ENCODE peak calls at places on chromosomes 7 and 10, in seven cellular contexts. One of them, this sample, is unnamed.

GRCh38 chr7:36565792-36566356 is 158.4 kb downstream of the AOAH start:
- DNase-seq in keratinocyte: no peak
- DNase-seq in heart right ventricle: no peak
- DNase-seq in Peyer's patch: no peak
- DNase-seq in CD8-positive, alpha-beta memory T cell: no peak
- DNase-seq in Panc1: no peak
- DNase-seq in SJSA1: no peak
- DNase-seq in this sample: no peak

GRCh38 chr10:98363188-98363587 is 51.8 kb downstream of the PYROXD2 start:
- DNase-seq in keratinocyte: no peak
- DNase-seq in heart right ventricle: no peak
- DNase-seq in Peyer's patch: no peak
- DNase-seq in CD8-positive, alpha-beta memory T cell: no peak
- DNase-seq in Panc1: no peak
- DNase-seq in SJSA1: no peak
- DNase-seq in this sample: no peak

GRCh38 chr10:28838908-28839307 is 161.6 kb downstream of the BAMBI start:
- DNase-seq in keratinocyte: no peak
- DNase-seq in heart right ventricle: no peak
- DNase-seq in Peyer's patch: peak; percentile 50
- DNase-seq in CD8-positive, alpha-beta memory T cell: no peak
- DNase-seq in Panc1: no peak
- DNase-seq in SJSA1: peak; percentile 33
- DNase-seq in this sample: no peak

GRCh38 chr7:147412782-147413186 is 1177.8 kb upstream of the C7orf33 start:
- DNase-seq in keratinocyte: no peak
- DNase-seq in heart right ventricle: no peak
- DNase-seq in Peyer's patch: no peak
- DNase-seq in CD8-positive, alpha-beta memory T cell: no peak
- DNase-seq in Panc1: peak; percentile 28
- DNase-seq in SJSA1: peak; percentile 43
- DNase-seq in this sample: peak; percentile 42

GRCh38 chr7:51593638-51594037 is 277.0 kb upstream of the COBL start:
- DNase-seq in keratinocyte: no peak
- DNase-seq in heart right ventricle: no peak
- DNase-seq in Peyer's patch: no peak
- DNase-seq in CD8-positive, alpha-beta memory T cell: no peak
- DNase-seq in Panc1: no peak
- DNase-seq in SJSA1: no peak
- DNase-seq in this sample: no peak

GRCh38 chr10:124530215-124530665 is 68.6 kb downstream of the LHPP start:
- DNase-seq in keratinocyte: peak; percentile 53
- DNase-seq in heart right ventricle: peak; percentile 90
- DNase-seq in Peyer's patch: peak; percentile 95
- DNase-seq in CD8-positive, alpha-beta memory T cell: peak; percentile 89
- DNase-seq in Panc1: no peak
- DNase-seq in SJSA1: peak; percentile 84
- DNase-seq in this sample: peak; percentile 9

GRCh38 chr7:158737064-158737695 is 32.6 kb upstream of the NCAPG2 start:
- DNase-seq in keratinocyte: no peak
- DNase-seq in heart right ventricle: no peak
- DNase-seq in Peyer's patch: no peak
- DNase-seq in CD8-positive, alpha-beta memory T cell: no peak
- DNase-seq in Panc1: no peak
- DNase-seq in SJSA1: peak; percentile 21
- DNase-seq in this sample: no peak

GRCh38 chr10:130044067-130045061 is 66.3 kb downstream of the C10orf143 start:
- DNase-seq in keratinocyte: no peak
- DNase-seq in heart right ventricle: no peak
- DNase-seq in Peyer's patch: peak; percentile 27
- DNase-seq in CD8-positive, alpha-beta memory T cell: no peak
- DNase-seq in Panc1: no peak
- DNase-seq in SJSA1: no peak
- DNase-seq in this sample: no peak

GRCh38 chr10:78372806-78373205 is 339.1 kb downstream of the RPS24 start:
- DNase-seq in keratinocyte: no peak
- DNase-seq in heart right ventricle: no peak
- DNase-seq in Peyer's patch: no peak
- DNase-seq in CD8-positive, alpha-beta memory T cell: no peak
- DNase-seq in Panc1: no peak
- DNase-seq in SJSA1: no peak
- DNase-seq in this sample: no peak

GRCh38 chr7:144414815-144415214 is 11.3 kb upstream of the NOBOX start:
- DNase-seq in keratinocyte: no peak
- DNase-seq in heart right ventricle: no peak
- DNase-seq in Peyer's patch: no peak
- DNase-seq in CD8-positive, alpha-beta memory T cell: no peak
- DNase-seq in Panc1: no peak
- DNase-seq in SJSA1: no peak
- DNase-seq in this sample: no peak

GRCh38 chr10:119305860-119306513 is 98.6 kb downstream of the GRK5 start:
- DNase-seq in keratinocyte: peak; percentile 97
- DNase-seq in heart right ventricle: no peak
- DNase-seq in Peyer's patch: peak; percentile 90
- DNase-seq in CD8-positive, alpha-beta memory T cell: peak; percentile 96
- DNase-seq in Panc1: peak; percentile 96
- DNase-seq in SJSA1: peak; percentile 99
- DNase-seq in this sample: peak; percentile 100

GRCh38 chr7:102467581-102468415 is 3.0 kb downstream of the LRWD1 start:
- DNase-seq in keratinocyte: no peak
- DNase-seq in heart right ventricle: peak; percentile 11
- DNase-seq in Peyer's patch: no peak
- DNase-seq in CD8-positive, alpha-beta memory T cell: peak; percentile 46
- DNase-seq in Panc1: no peak
- DNase-seq in SJSA1: no peak
- DNase-seq in this sample: no peak

GRCh38 chr7:24227603-24228359 is 56.2 kb upstream of the NPY start:
- DNase-seq in keratinocyte: no peak
- DNase-seq in heart right ventricle: no peak
- DNase-seq in Peyer's patch: no peak
- DNase-seq in CD8-positive, alpha-beta memory T cell: no peak
- DNase-seq in Panc1: no peak
- DNase-seq in SJSA1: no peak
- DNase-seq in this sample: no peak

GRCh38 chr7:104012815-104013214 is 23.4 kb upstream of the RELN start:
- DNase-seq in keratinocyte: no peak
- DNase-seq in heart right ventricle: no peak
- DNase-seq in Peyer's patch: no peak
- DNase-seq in CD8-positive, alpha-beta memory T cell: no peak
- DNase-seq in Panc1: no peak
- DNase-seq in SJSA1: no peak
- DNase-seq in this sample: no peak

GRCh38 chr10:103295391-103296044 is 18.6 kb downstream of the INA start:
- DNase-seq in keratinocyte: no peak
- DNase-seq in heart right ventricle: no peak
- DNase-seq in Peyer's patch: no peak
- DNase-seq in CD8-positive, alpha-beta memory T cell: no peak
- DNase-seq in Panc1: no peak
- DNase-seq in SJSA1: no peak
- DNase-seq in this sample: no peak

GRCh38 chr7:129308047-129308446 is 83.2 kb downstream of the AHCYL2 start:
- DNase-seq in keratinocyte: peak; percentile 70
- DNase-seq in heart right ventricle: peak; percentile 42
- DNase-seq in Peyer's patch: no peak
- DNase-seq in CD8-positive, alpha-beta memory T cell: no peak
- DNase-seq in Panc1: no peak
- DNase-seq in SJSA1: no peak
- DNase-seq in this sample: no peak

GRCh38 chr7:64098-64521 is 128.3 kb upstream of the FAM20C start:
- DNase-seq in keratinocyte: no peak
- DNase-seq in heart right ventricle: peak; percentile 47
- DNase-seq in Peyer's patch: peak; percentile 66
- DNase-seq in CD8-positive, alpha-beta memory T cell: no peak
- DNase-seq in Panc1: peak; percentile 7
- DNase-seq in SJSA1: peak; percentile 62
- DNase-seq in this sample: peak; percentile 45

GRCh38 chr7:33762903-33763295 is 142.4 kb upstream of the BMPER start:
- DNase-seq in keratinocyte: no peak
- DNase-seq in heart right ventricle: no peak
- DNase-seq in Peyer's patch: no peak
- DNase-seq in CD8-positive, alpha-beta memory T cell: no peak
- DNase-seq in Panc1: no peak
- DNase-seq in SJSA1: no peak
- DNase-seq in this sample: no peak

GRCh38 chr7:4549681-4550080 is 132.4 kb upstream of the FOXK1 start:
- DNase-seq in keratinocyte: no peak
- DNase-seq in heart right ventricle: peak; percentile 72
- DNase-seq in Peyer's patch: no peak
- DNase-seq in CD8-positive, alpha-beta memory T cell: no peak
- DNase-seq in Panc1: no peak
- DNase-seq in SJSA1: no peak
- DNase-seq in this sample: no peak

GRCh38 chr7:27101188-27101905 is 1.1 kb downstream of the HOXA2 start:
- DNase-seq in keratinocyte: no peak
- DNase-seq in heart right ventricle: no peak
- DNase-seq in Peyer's patch: peak; percentile 50
- DNase-seq in CD8-positive, alpha-beta memory T cell: no peak
- DNase-seq in Panc1: no peak
- DNase-seq in SJSA1: no peak
- DNase-seq in this sample: no peak
- H3K27me3 ChIP-seq in keratinocyte: no peaks in the 10 kb centered on the region
- H3K27me3 ChIP-seq in heart right ventricle: peaks cover 100% of the 10 kb centered on the region
- H3K27me3 ChIP-seq in Peyer's patch: no peaks in the 10 kb centered on the region
- H3K27me3 ChIP-seq in CD8-positive, alpha-beta memory T cell: peaks cover 38% of the 10 kb centered on the region
- H3K27me3 ChIP-seq in Panc1: no peaks in the 10 kb centered on the region
- H3K27me3 ChIP-seq in SJSA1: no peaks in the 10 kb centered on the region
- H3K27me3 ChIP-seq in this sample: no peaks in the 10 kb centered on the region

DNA sequence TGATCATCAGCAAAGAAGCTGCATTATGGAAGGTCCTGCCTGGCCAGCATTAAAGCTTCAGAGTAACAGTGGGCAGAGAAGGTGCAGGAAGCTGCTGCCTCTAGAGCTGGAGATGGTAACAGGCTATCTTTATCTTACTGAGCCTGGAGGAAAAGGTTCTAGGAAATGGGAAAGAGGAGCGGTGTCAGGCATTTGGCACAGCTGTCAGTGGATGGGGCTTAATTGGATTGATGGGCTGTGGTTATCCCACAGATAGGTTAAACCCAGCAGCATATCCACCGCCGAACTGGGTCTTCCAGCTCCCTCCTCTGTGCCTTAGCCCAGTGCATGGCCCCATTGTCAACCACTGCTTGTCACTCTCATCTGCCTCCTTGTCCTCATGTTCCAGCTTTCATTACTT is 127.6 kb downstream of the CCNY start:
- DNase-seq in keratinocyte: no peak
- DNase-seq in heart right ventricle: no peak
- DNase-seq in Peyer's patch: no peak
- DNase-seq in CD8-positive, alpha-beta memory T cell: no peak
- DNase-seq in Panc1: no peak
- DNase-seq in SJSA1: no peak
- DNase-seq in this sample: no peak
- H3K36me3 ChIP-seq in keratinocyte: no peaks in the 10 kb centered on the region
- H3K36me3 ChIP-seq in heart right ventricle: no peaks in the 10 kb centered on the region
- H3K36me3 ChIP-seq in Peyer's patch: no peaks in the 10 kb centered on the region
- H3K36me3 ChIP-seq in CD8-positive, alpha-beta memory T cell: no peaks in the 10 kb centered on the region
- H3K36me3 ChIP-seq in Panc1: no peaks in the 10 kb centered on the region
- H3K36me3 ChIP-seq in SJSA1: no peaks in the 10 kb centered on the region
- H3K36me3 ChIP-seq in this sample: no peaks in the 10 kb centered on the region

DNA sequence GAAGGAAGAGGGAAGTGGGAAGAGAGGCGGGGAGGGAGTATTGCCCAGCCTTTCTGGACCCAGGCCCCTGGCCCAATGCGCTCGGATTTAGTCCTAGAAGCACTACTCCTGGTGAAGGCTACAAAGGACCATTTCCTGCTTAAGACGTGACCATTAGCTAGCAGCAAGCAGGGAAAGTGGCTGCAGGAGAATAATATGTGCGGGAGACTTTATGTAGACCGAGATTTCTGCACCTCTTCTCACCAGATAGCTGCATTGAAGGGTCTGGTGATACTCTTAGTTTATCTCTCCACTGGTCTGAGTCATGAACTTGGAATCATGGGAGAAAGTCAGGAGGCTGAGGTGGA is 3.1 kb downstream of the VAX1 start:
- DNase-seq in keratinocyte: no peak
- DNase-seq in heart right ventricle: no peak
- DNase-seq in Peyer's patch: no peak
- DNase-seq in CD8-positive, alpha-beta memory T cell: no peak
- DNase-seq in Panc1: no peak
- DNase-seq in SJSA1: no peak
- DNase-seq in this sample: no peak
- H3K27me3 ChIP-seq in keratinocyte: peaks cover 95% of the 10 kb centered on the region
- H3K27me3 ChIP-seq in heart right ventricle: peaks cover 96% of the 10 kb centered on the region
- H3K27me3 ChIP-seq in Peyer's patch: no peaks in the 10 kb centered on the region
- H3K27me3 ChIP-seq in CD8-positive, alpha-beta memory T cell: peaks cover 44% of the 10 kb centered on the region
- H3K27me3 ChIP-seq in Panc1: no peaks in the 10 kb centered on the region
- H3K27me3 ChIP-seq in SJSA1: peaks cover 56% of the 10 kb centered on the region
- H3K27me3 ChIP-seq in this sample: peaks cover 95% of the 10 kb centered on the region

GRCh38 chr7:151621961-151622360 is 102.3 kb upstream of the RHEB start:
- DNase-seq in keratinocyte: no peak
- DNase-seq in heart right ventricle: no peak
- DNase-seq in Peyer's patch: no peak
- DNase-seq in CD8-positive, alpha-beta memory T cell: no peak
- DNase-seq in Panc1: no peak
- DNase-seq in SJSA1: no peak
- DNase-seq in this sample: no peak

GRCh38 chr7:151623766-151624165 is 104.1 kb upstream of the RHEB start:
- DNase-seq in keratinocyte: no peak
- DNase-seq in heart right ventricle: no peak
- DNase-seq in Peyer's patch: no peak
- DNase-seq in CD8-positive, alpha-beta memory T cell: no peak
- DNase-seq in Panc1: no peak
- DNase-seq in SJSA1: peak; percentile 45
- DNase-seq in this sample: no peak

GRCh38 chr7:151628846-151629604 is 109.3 kb upstream of the RHEB start:
- DNase-seq in keratinocyte: no peak
- DNase-seq in heart right ventricle: no peak
- DNase-seq in Peyer's patch: no peak
- DNase-seq in CD8-positive, alpha-beta memory T cell: no peak
- DNase-seq in Panc1: no peak
- DNase-seq in SJSA1: no peak
- DNase-seq in this sample: no peak

GRCh38 chr7:151626422-151627115 is 106.9 kb upstream of the RHEB start:
- DNase-seq in keratinocyte: no peak
- DNase-seq in heart right ventricle: no peak
- DNase-seq in Peyer's patch: peak; percentile 78
- DNase-seq in CD8-positive, alpha-beta memory T cell: no peak
- DNase-seq in Panc1: no peak
- DNase-seq in SJSA1: peak; percentile 67
- DNase-seq in this sample: no peak

GRCh38 chr7:151624246-151624928 is 104.7 kb upstream of the RHEB start:
- DNase-seq in keratinocyte: no peak
- DNase-seq in heart right ventricle: no peak
- DNase-seq in Peyer's patch: peak; percentile 70
- DNase-seq in CD8-positive, alpha-beta memory T cell: no peak
- DNase-seq in Panc1: no peak
- DNase-seq in SJSA1: peak; percentile 39
- DNase-seq in this sample: no peak
- H3K36me3 ChIP-seq in keratinocyte: peaks cover 5% of the 10 kb centered on the region
- H3K36me3 ChIP-seq in heart right ventricle: no peaks in the 10 kb centered on the region
- H3K36me3 ChIP-seq in Peyer's patch: no peaks in the 10 kb centered on the region
- H3K36me3 ChIP-seq in CD8-positive, alpha-beta memory T cell: no peaks in the 10 kb centered on the region
- H3K36me3 ChIP-seq in Panc1: no peaks in the 10 kb centered on the region
- H3K36me3 ChIP-seq in SJSA1: peaks cover 49% of the 10 kb centered on the region
- H3K36me3 ChIP-seq in this sample: no peaks in the 10 kb centered on the region